ENCODE peak calls at places on chromosomes 3 and 15, in six cellular contexts. X, M, R, W, O and S are unnamed samples.

GRCh38 chr3:38039899-38040261 is 872 bp downstream of the DLEC1 start:
- DNase-seq in X (no peak), W (peak; percentile 66), O (peak; percentile 17), M (peak; percentile 42), R (no peak), S (peak; percentile 37)

GRCh38 chr15:65032823-65033537 is 3.5 kb upstream of the MTFMT start:
- DNase-seq in M (peak; percentile 61), X (peak; percentile 69), O (peak; percentile 84), R (peak; percentile 70), W (peak; percentile 94), S (peak; percentile 60)

GRCh38 chr15:73806698-73807483 is 53.7 kb upstream of the INSYN1 start:
- DNase-seq in M (no peak), W (no peak), X (no peak), R (no peak), O (no peak), S (no peak)

GRCh38 chr3:51269466-51269865 is 115.6 kb upstream of the MANF start:
- DNase-seq in R (no peak), O (no peak), W (no peak), X (no peak), M (no peak), S (no peak)

GRCh38 chr15:78808550-78808949 is 2.7 kb downstream of the ADAMTS7 start:
- DNase-seq in R (no peak), X (no peak), W (peak; percentile 70), O (no peak), M (peak; percentile 34), S (no peak)

GRCh38 chr15:28977377-28978010 is 91.7 kb downstream of the APBA2 start:
- DNase-seq in O (peak; percentile 98), X (no peak), R (peak; percentile 19), W (no peak), M (peak; percentile 98), S (peak; percentile 85)

GRCh38 chr15:23687143-23687470 is at the start of gene NDN:
- DNase-seq in X (peak; percentile 57), O (peak; percentile 44), M (peak; percentile 52), R (no peak), W (peak; percentile 79), S (no peak)

GRCh38 chr3:168266335-168266734 is 170.6 kb upstream of the GOLIM4 start:
- DNase-seq in X (no peak), M (no peak), O (no peak), R (no peak), W (no peak), S (no peak)

GRCh38 chr3:127710473-127710941 is 37.8 kb downstream of the ABTB1 start:
- DNase-seq in R (no peak), O (no peak), M (no peak), W (peak; percentile 21), X (no peak), S (no peak)

GRCh38 chr15:89472785-89473256 is 23.6 kb downstream of the RHCG start:
- DNase-seq in R (peak; percentile 79), X (peak; percentile 79), W (peak; percentile 94), M (peak; percentile 47), O (peak; percentile 56), S (peak; percentile 78)

GRCh38 chr3:11625376-11626083 is 18.2 kb downstream of the VGLL4 start:
- DNase-seq in O (no peak), W (no peak), M (no peak), X (no peak), R (no peak), S (no peak)

GRCh38 chr15:78391781-78392180 is 46.2 kb upstream of the IREB2 start:
- DNase-seq in X (no peak), O (no peak), M (no peak), R (no peak), W (no peak), S (no peak)

GRCh38 chr3:24286405-24286804 is 208.2 kb downstream of the THRB start:
- DNase-seq in M (no peak), W (no peak), X (no peak), R (no peak), O (no peak), S (peak; percentile 48)

GRCh38 chr15:35306361-35306981 is 221.4 kb upstream of the NANOGP8 start:
- DNase-seq in X (peak; percentile 9), W (no peak), M (peak; percentile 76), O (peak; percentile 83), R (no peak), S (peak; percentile 35)

GRCh38 chr15:68106656-68107055 is 52.5 kb downstream of the PIAS1 start:
- DNase-seq in W (no peak), O (peak; percentile 41), M (peak; percentile 56), X (peak; percentile 21), R (no peak), S (no peak)

GRCh38 chr3:32613183-32613582 is 42.5 kb upstream of the DYNC1LI1 start:
- DNase-seq in R (no peak), X (no peak), W (no peak), O (no peak), M (no peak), S (no peak)

GRCh38 chr3:48598323-48599076 is 3.4 kb upstream of the COL7A1 start:
- DNase-seq in M (peak; percentile 94), W (no peak), R (no peak), O (peak; percentile 98), X (no peak), S (peak; percentile 82)

GRCh38 chr15:51681303-51681963 is at the start of gene SCG3:
- DNase-seq in X (peak; percentile 88), R (peak; percentile 94), W (peak; percentile 99), O (peak; percentile 72), M (peak; percentile 65), S (peak; percentile 75)

GRCh38 chr3:172259726-172260248 is 188.5 kb downstream of the GHSR start:
- DNase-seq in R (no peak), X (no peak), M (no peak), W (no peak), O (no peak), S (no peak)
- H3K27ac ChIP-seq in R (no peak overlapping the region), X (no peak overlapping the region), M (no peak overlapping the region), W (no peak overlapping the region), O (peak overlapping the region; percentile 100), S (no peak overlapping the region)

DNA sequence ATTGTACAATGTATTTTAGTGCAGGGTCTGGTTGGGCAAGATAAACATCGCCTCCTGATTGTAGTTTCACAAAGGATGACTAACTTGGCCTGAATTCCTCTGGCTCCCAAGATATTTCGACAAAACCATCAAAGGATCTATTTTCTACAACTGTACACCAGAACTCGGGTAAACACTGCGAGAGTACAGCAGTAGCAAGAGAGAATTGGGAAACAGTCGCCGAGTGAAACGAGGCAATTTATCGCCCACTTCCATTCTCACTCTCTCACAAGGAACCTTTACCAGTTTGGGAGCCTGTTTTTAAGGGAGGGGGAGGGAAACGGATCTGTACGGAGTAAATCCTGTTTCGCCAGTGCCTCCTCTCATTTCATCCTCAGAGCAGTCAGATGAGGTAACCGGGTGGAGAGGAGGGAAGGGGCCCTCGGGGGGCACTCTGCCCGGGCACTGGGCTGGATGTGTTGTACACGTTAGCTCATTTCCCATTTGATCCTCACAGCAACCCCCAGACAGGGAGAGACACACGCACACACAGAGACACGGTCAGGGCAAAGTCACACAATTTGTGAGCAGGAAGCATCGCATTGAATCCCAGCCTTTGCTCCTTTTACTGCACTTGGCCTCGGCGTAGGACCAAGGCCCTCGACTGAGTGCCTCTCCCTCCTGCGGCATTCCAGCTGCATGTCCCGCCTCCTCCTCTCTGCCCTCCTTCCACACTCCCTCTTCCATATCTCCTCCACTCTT is 120.1 kb downstream of the LIPC start:
- DNase-seq in M (peak; percentile 96), O (peak; percentile 96), R (no peak), W (no peak), X (no peak), S (peak; percentile 55)
- H2AFZ ChIP-seq in M (peak overlapping the region; percentile 88), O (peak overlapping the region; percentile 36), R (peak overlapping the region; percentile 98), W (no peak overlapping the region), X (peak overlapping the region; percentile 50), S (peak overlapping the region; percentile 7)

DNA sequence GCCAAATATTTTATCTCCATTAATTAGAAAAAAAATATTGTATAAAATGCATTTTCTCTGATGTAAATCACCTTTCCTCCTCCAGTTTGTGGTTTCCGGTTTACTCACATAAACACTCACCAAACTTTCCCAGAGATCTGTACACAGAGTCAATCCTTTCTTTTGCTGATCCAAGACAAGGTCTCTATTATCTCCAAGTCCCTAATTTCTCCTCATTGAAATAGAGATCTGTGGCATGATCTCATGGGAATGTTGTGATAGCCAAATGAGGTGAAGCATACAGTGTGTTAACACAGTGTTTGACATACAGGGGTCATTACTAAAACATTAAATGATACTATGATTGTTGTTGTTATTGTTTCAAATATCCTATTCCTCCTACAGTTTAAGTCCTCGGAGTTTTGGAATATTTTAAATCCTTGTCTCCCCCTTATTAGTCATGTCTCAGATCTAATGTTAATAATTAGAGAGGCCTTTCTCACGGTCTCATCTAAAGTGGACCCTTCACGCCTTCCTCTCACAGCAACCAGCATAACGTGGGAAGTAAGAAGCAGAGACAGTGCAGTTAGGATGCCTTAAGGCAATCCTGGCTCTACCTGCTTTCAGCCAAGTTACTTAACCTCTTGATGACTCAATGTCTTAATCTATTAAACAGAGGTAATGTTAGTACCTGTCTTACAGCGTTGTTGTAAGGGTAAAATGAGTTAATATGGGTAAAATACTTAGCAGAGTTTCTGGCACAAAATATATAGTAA is 333.3 kb downstream of the GRM7 start:
- DNase-seq in M (no peak), R (no peak), X (no peak), W (no peak), O (no peak), S (no peak)
- H3K79me1 ChIP-seq in M (no peaks in the 10 kb centered on the region), R (no peaks in the 10 kb centered on the region), X (no peaks in the 10 kb centered on the region), W (no peaks in the 10 kb centered on the region), O (no peaks in the 10 kb centered on the region), S (no peaks in the 10 kb centered on the region)

GRCh38 chr15:69666921-69667811 is 214.5 kb downstream of the RPLP1 start:
- DNase-seq in W (no peak), R (no peak), X (no peak), M (no peak), O (no peak), S (peak; percentile 24)
- H3K27ac ChIP-seq in W (no peak overlapping the region), R (no peak overlapping the region), X (no peak overlapping the region), M (no peak overlapping the region), O (no peak overlapping the region), S (no peak overlapping the region)

GRCh38 chr3:52721742-52722033 is 15.8 kb downstream of the SPCS1 start:
- DNase-seq in R (no peak), M (no peak), O (no peak), X (no peak), W (no peak), S (no peak)
- H2AFZ ChIP-seq in R (no peak overlapping the region), M (no peak overlapping the region), O (no peak overlapping the region), X (no peak overlapping the region), W (no peak overlapping the region), S (no peak overlapping the region)

GRCh38 chr15:66746231-66746605 is 44.2 kb downstream of the SMAD6 start:
- DNase-seq in R (no peak), X (no peak), W (no peak), O (no peak), M (no peak), S (no peak)
- H3K79me1 ChIP-seq in R (no peaks in the 10 kb centered on the region), X (no peaks in the 10 kb centered on the region), W (no peaks in the 10 kb centered on the region), O (peaks cover 47% of the 10 kb centered on the region), M (peaks cover 64% of the 10 kb centered on the region), S (no peaks in the 10 kb centered on the region)